ENCODE peak calls at places on chromosome 13, in seven cellular contexts. One of them, this sample, is unnamed.

GRCh38 chr13:57632276-57633140 is 964 bp downstream of the PCDH17 start:
- DNase-seq in NCI-H1417 treated with DMSO at 0.1 percent for 48 hours: no peak
- DNase-seq in naive thymus-derived CD4-positive, alpha-beta T cell: no peak
- DNase-seq in stimulated activated CD8-positive, alpha-beta memory T cell treated with anti-CD3 and anti-CD28 coated beads, Interleukin-12 subunit alpha, Interleukin-12 subunit beta, amount 100 ng/mL, for 4 hours: no peak
- DNase-seq in MG63: no peak
- DNase-seq in fibroblast of pulmonary artery: peak
- DNase-seq in substantia nigra: no peak
- DNase-seq in this sample: no peak

GRCh38 chr13:60226507-60226906 is 62.8 kb upstream of the DIAPH3 start:
- DNase-seq in NCI-H1417 treated with DMSO at 0.1 percent for 48 hours: peak
- DNase-seq in naive thymus-derived CD4-positive, alpha-beta T cell: no peak
- DNase-seq in stimulated activated CD8-positive, alpha-beta memory T cell treated with anti-CD3 and anti-CD28 coated beads, Interleukin-12 subunit alpha, Interleukin-12 subunit beta, amount 100 ng/mL, for 4 hours: no peak
- DNase-seq in MG63: peak
- DNase-seq in fibroblast of pulmonary artery: peak
- DNase-seq in substantia nigra: no peak
- DNase-seq in this sample: peak

GRCh38 chr13:108961542-108962125 is 332.2 kb downstream of the MYO16 start:
- DNase-seq in NCI-H1417 treated with DMSO at 0.1 percent for 48 hours: peak
- DNase-seq in naive thymus-derived CD4-positive, alpha-beta T cell: peak
- DNase-seq in stimulated activated CD8-positive, alpha-beta memory T cell treated with anti-CD3 and anti-CD28 coated beads, Interleukin-12 subunit alpha, Interleukin-12 subunit beta, amount 100 ng/mL, for 4 hours: no peak
- DNase-seq in MG63: no peak
- DNase-seq in fibroblast of pulmonary artery: peak
- DNase-seq in substantia nigra: no peak
- DNase-seq in this sample: peak

GRCh38 chr13:91052873-91053272 is 294.6 kb upstream of the MIR17HG start:
- DNase-seq in NCI-H1417 treated with DMSO at 0.1 percent for 48 hours: no peak
- DNase-seq in naive thymus-derived CD4-positive, alpha-beta T cell: no peak
- DNase-seq in stimulated activated CD8-positive, alpha-beta memory T cell treated with anti-CD3 and anti-CD28 coated beads, Interleukin-12 subunit alpha, Interleukin-12 subunit beta, amount 100 ng/mL, for 4 hours: no peak
- DNase-seq in MG63: no peak
- DNase-seq in fibroblast of pulmonary artery: no peak
- DNase-seq in substantia nigra: no peak
- DNase-seq in this sample: no peak

GRCh38 chr13:71721117-71721516 is 145.9 kb downstream of the DACH1 start:
- DNase-seq in NCI-H1417 treated with DMSO at 0.1 percent for 48 hours: peak
- DNase-seq in naive thymus-derived CD4-positive, alpha-beta T cell: no peak
- DNase-seq in stimulated activated CD8-positive, alpha-beta memory T cell treated with anti-CD3 and anti-CD28 coated beads, Interleukin-12 subunit alpha, Interleukin-12 subunit beta, amount 100 ng/mL, for 4 hours: no peak
- DNase-seq in MG63: no peak
- DNase-seq in fibroblast of pulmonary artery: no peak
- DNase-seq in substantia nigra: no peak
- DNase-seq in this sample: no peak

GRCh38 chr13:41271456-41272285 is 8.3 kb upstream of the MTRF1 start:
- DNase-seq in NCI-H1417 treated with DMSO at 0.1 percent for 48 hours: no peak
- DNase-seq in naive thymus-derived CD4-positive, alpha-beta T cell: peak
- DNase-seq in stimulated activated CD8-positive, alpha-beta memory T cell treated with anti-CD3 and anti-CD28 coated beads, Interleukin-12 subunit alpha, Interleukin-12 subunit beta, amount 100 ng/mL, for 4 hours: no peak
- DNase-seq in MG63: no peak
- DNase-seq in fibroblast of pulmonary artery: no peak
- DNase-seq in substantia nigra: no peak
- DNase-seq in this sample: no peak

GRCh38 chr13:31064636-31065035 is 97.1 kb downstream of the HSPH1 start:
- DNase-seq in NCI-H1417 treated with DMSO at 0.1 percent for 48 hours: no peak
- DNase-seq in naive thymus-derived CD4-positive, alpha-beta T cell: no peak
- DNase-seq in stimulated activated CD8-positive, alpha-beta memory T cell treated with anti-CD3 and anti-CD28 coated beads, Interleukin-12 subunit alpha, Interleukin-12 subunit beta, amount 100 ng/mL, for 4 hours: no peak
- DNase-seq in MG63: no peak
- DNase-seq in fibroblast of pulmonary artery: no peak
- DNase-seq in substantia nigra: no peak
- DNase-seq in this sample: no peak

GRCh38 chr13:91659583-91660415 is 261.4 kb downstream of the GPC5 start:
- DNase-seq in NCI-H1417 treated with DMSO at 0.1 percent for 48 hours: no peak
- DNase-seq in naive thymus-derived CD4-positive, alpha-beta T cell: no peak
- DNase-seq in stimulated activated CD8-positive, alpha-beta memory T cell treated with anti-CD3 and anti-CD28 coated beads, Interleukin-12 subunit alpha, Interleukin-12 subunit beta, amount 100 ng/mL, for 4 hours: no peak
- DNase-seq in MG63: peak
- DNase-seq in fibroblast of pulmonary artery: no peak
- DNase-seq in substantia nigra: no peak
- DNase-seq in this sample: no peak

GRCh38 chr13:25217023-25217909 is 45.2 kb upstream of the AMER2 start:
- DNase-seq in NCI-H1417 treated with DMSO at 0.1 percent for 48 hours: no peak
- DNase-seq in naive thymus-derived CD4-positive, alpha-beta T cell: no peak
- DNase-seq in stimulated activated CD8-positive, alpha-beta memory T cell treated with anti-CD3 and anti-CD28 coated beads, Interleukin-12 subunit alpha, Interleukin-12 subunit beta, amount 100 ng/mL, for 4 hours: no peak
- DNase-seq in MG63: no peak
- DNase-seq in fibroblast of pulmonary artery: peak
- DNase-seq in substantia nigra: no peak
- DNase-seq in this sample: no peak

GRCh38 chr13:93981578-93981977 is 497.9 kb downstream of the DCT start:
- DNase-seq in NCI-H1417 treated with DMSO at 0.1 percent for 48 hours: no peak
- DNase-seq in naive thymus-derived CD4-positive, alpha-beta T cell: no peak
- DNase-seq in stimulated activated CD8-positive, alpha-beta memory T cell treated with anti-CD3 and anti-CD28 coated beads, Interleukin-12 subunit alpha, Interleukin-12 subunit beta, amount 100 ng/mL, for 4 hours: no peak
- DNase-seq in MG63: no peak
- DNase-seq in fibroblast of pulmonary artery: no peak
- DNase-seq in substantia nigra: no peak
- DNase-seq in this sample: no peak

GRCh38 chr13:102878491-102878890 is 32.7 kb downstream of the ERCC5 start:
- DNase-seq in NCI-H1417 treated with DMSO at 0.1 percent for 48 hours: no peak
- DNase-seq in naive thymus-derived CD4-positive, alpha-beta T cell: no peak
- DNase-seq in stimulated activated CD8-positive, alpha-beta memory T cell treated with anti-CD3 and anti-CD28 coated beads, Interleukin-12 subunit alpha, Interleukin-12 subunit beta, amount 100 ng/mL, for 4 hours: no peak
- DNase-seq in MG63: no peak
- DNase-seq in fibroblast of pulmonary artery: peak
- DNase-seq in substantia nigra: no peak
- DNase-seq in this sample: no peak

GRCh38 chr13:81686877-81687276 is 1346.0 kb upstream of the SPRY2 start:
- DNase-seq in NCI-H1417 treated with DMSO at 0.1 percent for 48 hours: peak
- DNase-seq in naive thymus-derived CD4-positive, alpha-beta T cell: no peak
- DNase-seq in stimulated activated CD8-positive, alpha-beta memory T cell treated with anti-CD3 and anti-CD28 coated beads, Interleukin-12 subunit alpha, Interleukin-12 subunit beta, amount 100 ng/mL, for 4 hours: no peak
- DNase-seq in MG63: peak
- DNase-seq in fibroblast of pulmonary artery: peak
- DNase-seq in substantia nigra: no peak
- DNase-seq in this sample: peak